ENCODE peak calls at places on chromosome 15, in five cellular contexts. M is H4, N is GM19239, F is AG04450, X is iPS-NIHi11. T is an unnamed sample.

GRCh38 chr15:77739591-77740378 is 107.1 kb upstream of the LINGO1 start:
- DNase-seq in N (no peak), M (no peak), X (peak), F (no peak), T (no peak)

GRCh38 chr15:89088605-89089315 is 504 bp downstream of the ABHD2 start:
- DNase-seq in F (no peak), M (no peak), X (peak), N (no peak), T (peak)

GRCh38 chr15:68844856-68845550 is 24.3 kb upstream of the ANP32A start:
- DNase-seq in N (no peak), X (no peak), M (no peak), F (no peak), T (no peak)

GRCh38 chr15:63556736-63557135 is 40.5 kb upstream of the FBXL22 start:
- DNase-seq in N (no peak), F (no peak), X (no peak), M (no peak), T (no peak)

GRCh38 chr15:62365795-62366442 is 200.8 kb upstream of the C2CD4B start:
- DNase-seq in N (no peak), F (no peak), X (no peak), M (peak), T (peak)

GRCh38 chr15:90037961-90038633 is 37.0 kb downstream of the ZNF710 start:
- DNase-seq in X (no peak), M (no peak), N (peak), F (no peak), T (no peak)

GRCh38 chr15:27545494-27546255 is 553.4 kb downstream of the OCA2 start:
- DNase-seq in M (no peak), F (no peak), X (no peak), N (no peak), T (no peak)

GRCh38 chr15:57554821-57555185 is 36.9 kb upstream of the MYZAP start:
- DNase-seq in M (no peak), F (no peak), X (no peak), N (no peak), T (no peak)

GRCh38 chr15:78727561-78727960 is 83.7 kb downstream of the ADAMTS7 start:
- DNase-seq in X (peak), N (no peak), F (no peak), M (no peak), T (no peak)

GRCh38 chr15:74843891-74844299 is 939 bp upstream of the ULK3 start:
- DNase-seq in M (no peak), F (no peak), N (no peak), X (no peak), T (no peak)